ENCODE peak calls at places on chromosomes 7 and 10, in five cellular contexts. R is COR-L47, Q is AG09319, D is NCI-H2029 treated with DMSO at 0.1 percent for 48 hours, H is neural crest cell. M is an unnamed sample.

GRCh38 chr7:10940748-10941358 is 32.8 kb upstream of the PHF14 start:
- DNase-seq in H (no peak), Q (no peak), R (peak), D (peak), M (peak)

GRCh38 chr10:116866066-116866465 is 16.8 kb downstream of the ENO4 start:
- DNase-seq in R (no peak), Q (no peak), D (no peak), H (no peak), M (no peak)

GRCh38 chr10:725786-726185 is 36.3 kb upstream of the DIP2C start:
- DNase-seq in R (no peak), Q (no peak), D (no peak), H (no peak), M (no peak)

GRCh38 chr10:111578076-111578475 is 501.2 kb downstream of the ADRA2A start:
- DNase-seq in H (no peak), R (no peak), D (no peak), Q (no peak), M (peak)

GRCh38 chr10:102988404-102989314 is 70.6 kb downstream of the CNNM2 start:
- DNase-seq in Q (no peak), H (no peak), R (no peak), D (no peak), M (no peak)

GRCh38 chr7:73901231-73901822 is 40.4 kb downstream of the TMEM270 start:
- DNase-seq in Q (no peak), D (no peak), H (no peak), R (no peak), M (no peak)

GRCh38 chr10:47371629-47372485 is 12.2 kb downstream of the ZNF488 start:
- DNase-seq in D (no peak), R (no peak), H (no peak), Q (no peak), M (no peak)

GRCh38 chr10:75233444-75234016 is 2.2 kb downstream of the COMTD1 start:
- DNase-seq in R (no peak), D (no peak), H (no peak), Q (no peak), M (peak)

GRCh38 chr7:32761451-32762320 is 129.9 kb downstream of the KBTBD2 start:
- DNase-seq in D (no peak), R (no peak), Q (no peak), H (no peak), M (no peak)

GRCh38 chr7:17599733-17600685 is 301.6 kb downstream of the AHR start:
- DNase-seq in H (no peak), R (peak), Q (peak), D (no peak), M (no peak)

GRCh38 chr10:91564026-91564425 is 68.8 kb downstream of the PPP1R3C start:
- DNase-seq in R (no peak), Q (no peak), D (no peak), H (no peak), M (no peak)

GRCh38 chr7:108581655-108582491 is 12.2 kb downstream of the DNAJB9 start:
- DNase-seq in H (no peak), Q (no peak), D (no peak), R (no peak), M (no peak)

GRCh38 chr7:73509463-73509862 is 12.6 kb downstream of the BAZ1B start:
- DNase-seq in D (no peak), R (no peak), H (no peak), Q (no peak), M (no peak)

GRCh38 chr10:82981137-82981723 is 1106.2 kb downstream of the NRG3 start:
- DNase-seq in D (no peak), Q (no peak), R (no peak), H (no peak), M (peak)